ENCODE peak calls at places on chromosomes 4 and X, in four cellular contexts. W is WTC11, N is HepG2, L is GM12878. S is an unnamed sample.

GRCh38 chr4:41057456-41057855 is 156.9 kb downstream of the APBB2 start:
- DNase-seq in W (no peak), N (no peak), L (no peak), S (no peak)

GRCh38 chrX:53282313-53282712 is 929 bp upstream of the IQSEC2 start:
- DNase-seq in W (no peak), N (no peak), L (no peak), S (no peak)

GRCh38 chr4:88211473-88212252 is 53.2 kb upstream of the ABCG2 start:
- DNase-seq in W (no peak), N (peak; percentile 52), L (no peak), S (peak; percentile 62)

GRCh38 chr4:144715230-144715629 is 69.3 kb downstream of the HHIP start:
- DNase-seq in W (no peak), N (no peak), L (peak; percentile 0), S (no peak)

GRCh38 chr4:5524451-5524850 is 183.9 kb downstream of the EVC2 start:
- DNase-seq in W (no peak), N (no peak), L (no peak), S (no peak)

GRCh38 chr4:81912420-81912819 is 440.7 kb upstream of the RASGEF1B start:
- DNase-seq in W (no peak), N (no peak), L (no peak), S (no peak)

GRCh38 chr4:80125252-80126177 is 52.5 kb upstream of the ANTXR2 start:
- DNase-seq in W (no peak), N (no peak), L (no peak), S (peak; percentile 29)

GRCh38 chr4:98688416-98689290 is 30.2 kb upstream of the TSPAN5 start:
- DNase-seq in W (no peak), N (peak; percentile 9), L (no peak), S (peak; percentile 48)

GRCh38 chr4:108333353-108333920 is 164.7 kb upstream of the LEF1 start:
- DNase-seq in W (peak; percentile 13), N (no peak), L (no peak), S (no peak)

GRCh38 chrX:10833299-10834169 is 213.1 kb upstream of the MID1 start:
- DNase-seq in W (peak; percentile 29), N (peak; percentile 10), L (no peak), S (peak; percentile 14)

GRCh38 chrX:129877401-129877800 is 28.6 kb upstream of the UTP14A start:
- DNase-seq in W (no peak), N (no peak), L (no peak), S (no peak)

GRCh38 chrX:129875669-129876068 is 30.3 kb upstream of the UTP14A start:
- DNase-seq in W (no peak), N (no peak), L (no peak), S (no peak)

GRCh38 chrX:129872524-129872923 is 28.8 kb upstream of the ZDHHC9 start:
- DNase-seq in W (no peak), N (no peak), L (no peak), S (no peak)

GRCh38 chrX:129876734-129877395 is 29.1 kb upstream of the UTP14A start:
- DNase-seq in W (no peak), N (peak; percentile 78), L (no peak), S (no peak)
- TF ChIP-seq CBFB in W (no peak), N (no peak), L (no peak), S (no peak)

DNA sequence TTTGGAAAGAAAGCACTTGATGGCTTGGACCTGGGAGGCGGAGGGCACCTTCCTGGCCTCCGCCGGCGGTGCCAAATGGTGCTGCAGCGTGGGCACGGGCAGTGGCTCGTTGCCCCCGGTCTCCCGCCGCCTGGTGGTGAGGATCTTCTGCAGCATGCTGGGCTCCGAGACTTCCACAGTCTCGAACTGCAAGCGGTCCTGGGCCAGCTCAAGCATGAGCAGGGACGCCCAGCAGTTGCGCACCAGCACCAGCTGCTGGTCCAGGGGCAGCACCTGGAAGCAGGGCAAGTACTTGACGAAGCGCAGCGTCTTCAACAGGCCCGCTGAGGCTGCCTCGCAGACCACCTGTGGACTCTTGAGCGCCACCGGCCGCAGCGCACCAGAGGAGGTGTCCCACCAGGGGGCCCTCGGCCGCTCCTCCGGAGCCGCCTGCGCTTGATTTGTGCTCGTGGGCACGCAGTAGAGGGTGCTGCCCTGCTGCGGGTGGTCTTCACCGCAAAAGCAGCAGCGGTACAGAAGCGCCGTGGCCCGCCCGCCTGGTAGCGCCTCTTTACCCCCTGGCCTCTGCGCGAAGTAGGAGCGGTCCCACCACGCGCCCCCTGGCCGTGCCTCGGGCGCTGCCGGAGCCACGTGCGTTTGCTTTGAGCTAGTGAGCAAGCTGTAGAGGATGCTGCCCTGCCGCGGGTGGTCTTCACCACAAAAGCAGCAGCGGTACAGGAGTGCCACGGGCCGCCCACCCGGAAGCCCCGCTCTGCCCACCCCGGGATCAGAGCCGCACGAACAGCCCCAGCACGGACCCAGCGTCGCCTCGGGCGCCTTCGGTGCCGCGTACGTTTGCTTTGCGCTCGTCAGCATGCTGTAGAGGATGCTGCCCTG is 689 bp downstream of the NR0B1 start:
- DNase-seq in W (peak; percentile 42), N (no peak), L (no peak), S (no peak)
- TF ChIP-seq CBFB in W (no peak), N (no peak), L (no peak), S (no peak)

DNA sequence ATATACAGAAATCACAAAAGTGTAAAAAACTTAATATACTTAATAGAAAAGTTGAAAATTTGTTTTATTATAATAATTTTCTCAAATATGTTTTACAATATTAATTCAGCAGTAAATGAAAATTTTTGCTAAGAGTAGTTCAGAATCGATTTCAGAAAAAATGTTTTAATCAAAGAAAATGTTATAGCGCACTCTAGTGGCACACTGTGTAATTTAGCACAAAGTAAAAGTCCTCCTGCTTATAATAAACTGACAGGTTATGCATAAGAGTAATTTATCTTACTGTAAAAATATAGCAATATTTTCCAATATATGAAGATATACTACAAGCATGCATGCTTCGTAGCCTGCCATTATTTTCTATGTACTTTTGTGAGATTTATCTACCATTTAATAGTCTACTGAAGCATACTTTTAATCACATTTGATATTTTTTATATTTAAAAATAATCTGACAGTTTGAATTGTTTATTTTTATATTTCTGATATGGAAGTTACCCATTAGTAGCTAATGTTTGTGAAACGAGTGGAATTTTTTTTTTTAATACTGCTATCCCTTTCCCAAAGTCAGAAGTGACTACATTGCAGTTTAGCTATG is 217.9 kb upstream of the KLHL4 start:
- DNase-seq in W (no peak), N (peak; percentile 0), L (no peak), S (peak; percentile 7)
- TF ChIP-seq CBFB in W (no peak), N (no peak), L (no peak), S (no peak)

DNA sequence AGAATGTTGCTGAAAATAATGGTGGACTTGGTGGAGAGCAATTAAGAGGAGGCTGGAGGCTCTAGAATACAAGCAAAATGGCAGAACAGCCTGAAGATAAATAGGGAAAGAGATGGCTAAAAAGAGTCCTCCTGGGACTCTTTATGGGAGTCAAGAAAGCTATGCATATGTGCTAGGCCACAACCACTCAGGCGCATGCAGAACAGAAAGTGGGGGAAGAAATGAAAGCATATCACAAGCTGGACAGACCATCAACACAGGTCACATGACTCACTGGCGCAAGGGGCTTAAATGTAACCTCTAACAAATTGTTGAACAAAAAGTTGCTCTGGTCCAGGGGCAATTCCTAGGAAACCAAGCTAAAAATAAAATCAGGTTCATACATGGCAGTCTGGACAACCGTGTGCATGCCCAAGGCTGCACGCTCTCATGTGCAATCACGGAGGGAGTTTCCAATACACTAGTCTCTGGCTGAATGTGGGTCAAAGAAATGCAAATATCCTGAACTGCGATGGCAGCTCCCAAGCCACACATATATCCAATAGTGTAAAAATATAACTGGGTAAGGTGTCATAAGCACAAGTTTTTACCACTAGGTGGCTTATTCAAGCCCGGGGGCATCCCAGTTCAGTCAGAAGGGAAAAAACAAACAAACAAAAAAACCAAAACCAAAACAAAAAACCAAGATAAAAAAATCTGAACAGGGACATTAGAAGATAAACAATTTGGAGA is 45.4 kb downstream of the ZNF711 start:
- DNase-seq in W (no peak), N (no peak), L (no peak), S (peak; percentile 8)
- TF ChIP-seq CBFB in W (no peak), N (no peak), L (no peak), S (no peak)

GRCh38 chr4:42781325-42781724 is 111.2 kb upstream of the GRXCR1 start:
- DNase-seq in W (no peak), N (no peak), L (no peak), S (no peak)

DNA sequence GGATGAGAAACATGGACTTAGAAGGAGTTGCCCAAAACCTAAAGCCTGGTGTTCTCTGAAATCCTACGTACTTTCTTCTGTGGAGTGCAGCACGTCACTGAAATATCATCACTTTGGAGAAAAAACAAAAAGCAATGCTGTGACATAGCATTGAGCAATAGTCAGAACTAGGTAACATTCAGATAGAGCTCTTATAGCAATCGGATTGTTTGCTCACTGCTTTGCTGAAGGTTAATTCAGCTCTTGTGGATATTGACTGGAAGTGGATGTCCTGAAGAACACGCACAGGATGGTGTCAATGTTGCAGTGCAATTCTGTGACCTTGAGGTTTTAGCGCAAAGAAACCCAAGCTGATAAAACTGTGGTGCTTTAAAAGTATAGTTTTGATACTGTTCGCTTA is 114.2 kb upstream of the GRXCR1 start:
- DNase-seq in W (no peak), N (no peak), L (no peak), S (no peak)
- TF ChIP-seq CBFB in W (no peak), N (no peak), L (no peak), S (no peak)

GRCh38 chr4:138413273-138413672 is 171.1 kb upstream of the SLC7A11 start:
- DNase-seq in W (no peak), N (peak; percentile 40), L (no peak), S (no peak)

GRCh38 chr4:138410266-138410665 is 168.1 kb upstream of the SLC7A11 start:
- DNase-seq in W (no peak), N (no peak), L (no peak), S (no peak)

GRCh38 chr4:138412847-138413246 is 170.7 kb upstream of the SLC7A11 start:
- DNase-seq in W (no peak), N (no peak), L (no peak), S (no peak)

GRCh38 chr4:138409670-138410069 is 167.5 kb upstream of the SLC7A11 start:
- DNase-seq in W (no peak), N (no peak), L (no peak), S (no peak)

GRCh38 chr4:138414202-138414601 is 172.1 kb upstream of the SLC7A11 start:
- DNase-seq in W (no peak), N (no peak), L (no peak), S (no peak)
- TF ChIP-seq CBFB in W (no peak), N (no peak), L (no peak), S (no peak)

GRCh38 chr4:175802988-175803387 is 9.1 kb downstream of the GPM6A start:
- DNase-seq in W (no peak), N (no peak), L (no peak), S (no peak)

GRCh38 chr4:175807596-175807995 is 4.5 kb downstream of the GPM6A start:
- DNase-seq in W (no peak), N (no peak), L (no peak), S (no peak)

GRCh38 chr4:175805863-175806262 is 6.2 kb downstream of the GPM6A start:
- DNase-seq in W (no peak), N (no peak), L (no peak), S (no peak)

GRCh38 chr4:175810360-175810759 is 1.7 kb downstream of the GPM6A start:
- DNase-seq in W (no peak), N (no peak), L (no peak), S (no peak)

GRCh38 chr4:175806741-175807140 is 5.3 kb downstream of the GPM6A start:
- DNase-seq in W (no peak), N (no peak), L (no peak), S (no peak)
- TF ChIP-seq CBFB in W (no peak), N (no peak), L (no peak), S (no peak)